ENCODE peak calls at places on chromosome 2, in four cellular contexts. One of them, this sample, is unnamed.

GRCh38 chr2:134668821-134669220 is 50.0 kb downstream of the TMEM163 start:
- DNase-seq in cardiac muscle cell: no peak
- DNase-seq in kidney: no peak
- DNase-seq in AG09309: no peak
- DNase-seq in this sample: no peak

GRCh38 chr2:42569883-42570282 is 1.5 kb downstream of the MTA3 start:
- DNase-seq in kidney: no peak
- DNase-seq in AG09309: no peak
- DNase-seq in cardiac muscle cell: no peak
- DNase-seq in this sample: no peak

GRCh38 chr2:144682248-144682647 is 162.3 kb upstream of the ZEB2 start:
- DNase-seq in AG09309: no peak
- DNase-seq in cardiac muscle cell: no peak
- DNase-seq in kidney: no peak
- DNase-seq in this sample: no peak

GRCh38 chr2:172358784-172359556 is 68.4 kb upstream of the ITGA6 start:
- DNase-seq in cardiac muscle cell: peak; percentile 19
- DNase-seq in kidney: no peak
- DNase-seq in AG09309: no peak
- DNase-seq in this sample: no peak

GRCh38 chr2:205347899-205348298 is 334.4 kb upstream of the NRP2 start:
- DNase-seq in kidney: no peak
- DNase-seq in AG09309: no peak
- DNase-seq in cardiac muscle cell: no peak
- DNase-seq in this sample: no peak

GRCh38 chr2:150271952-150272351 is 215.5 kb downstream of the RND3 start:
- DNase-seq in kidney: no peak
- DNase-seq in AG09309: peak; percentile 75
- DNase-seq in cardiac muscle cell: peak; percentile 35
- DNase-seq in this sample: peak; percentile 66

GRCh38 chr2:46666044-46666662 is 186.8 kb downstream of the TMEM247 start:
- DNase-seq in cardiac muscle cell: peak; percentile 94
- DNase-seq in AG09309: no peak
- DNase-seq in kidney: peak; percentile 80
- DNase-seq in this sample: no peak

GRCh38 chr2:124740636-124741035 is 715.5 kb downstream of the CNTNAP5 start:
- DNase-seq in AG09309: no peak
- DNase-seq in kidney: no peak
- DNase-seq in cardiac muscle cell: no peak
- DNase-seq in this sample: no peak

GRCh38 chr2:63544017-63544627 is 44.2 kb downstream of the WDPCP start:
- DNase-seq in cardiac muscle cell: peak; percentile 45
- DNase-seq in kidney: no peak
- DNase-seq in AG09309: no peak
- DNase-seq in this sample: no peak

GRCh38 chr2:207408086-207408794 is 121.5 kb upstream of the CREB1 start:
- DNase-seq in AG09309: no peak
- DNase-seq in cardiac muscle cell: peak; percentile 43
- DNase-seq in kidney: no peak
- DNase-seq in this sample: no peak

GRCh38 chr2:54050445-54050844 is 65.0 kb upstream of the ACYP2 start:
- DNase-seq in kidney: no peak
- DNase-seq in AG09309: no peak
- DNase-seq in cardiac muscle cell: no peak
- DNase-seq in this sample: no peak

GRCh38 chr2:100984892-100985307 is 17.2 kb upstream of the RPL31 start:
- DNase-seq in kidney: peak; percentile 88
- DNase-seq in cardiac muscle cell: peak; percentile 82
- DNase-seq in AG09309: peak; percentile 24
- DNase-seq in this sample: no peak

GRCh38 chr2:72915907-72916742 is 1.2 kb upstream of the EMX1 start:
- DNase-seq in cardiac muscle cell: peak; percentile 42
- DNase-seq in kidney: peak; percentile 85
- DNase-seq in AG09309: no peak
- DNase-seq in this sample: no peak

GRCh38 chr2:165406053-165406628 is 63.4 kb upstream of the CSRNP3 start:
- DNase-seq in kidney: no peak
- DNase-seq in AG09309: no peak
- DNase-seq in cardiac muscle cell: no peak
- DNase-seq in this sample: no peak

GRCh38 chr2:42297322-42297936 is 63.6 kb downstream of the COX7A2L start:
- DNase-seq in AG09309: no peak
- DNase-seq in cardiac muscle cell: no peak
- DNase-seq in kidney: no peak
- DNase-seq in this sample: no peak

This sample was measured in AG04449.